ENCODE peak calls at places on chromosomes 12 and 14, in seven cellular contexts. One of them, this sample, is unnamed.

GRCh38 chr12:106682594-106683234 is 91.8 kb upstream of the RIC8B start:
- DNase-seq in foreskin fibroblast: peak
- DNase-seq in epithelial cell of esophagus: peak
- DNase-seq in choroid plexus epithelial cell: peak
- DNase-seq in astrocyte: peak
- DNase-seq in heart left ventricle: no peak
- DNase-seq in left ventricle myocardium inferior: no peak
- DNase-seq in this sample: peak

GRCh38 chr14:79583738-79584405 is 627.4 kb downstream of the DIO2 start:
- DNase-seq in foreskin fibroblast: peak
- DNase-seq in astrocyte: peak
- DNase-seq in left ventricle myocardium inferior: no peak
- DNase-seq in choroid plexus epithelial cell: peak
- DNase-seq in epithelial cell of esophagus: peak
- DNase-seq in heart left ventricle: no peak
- DNase-seq in this sample: peak

GRCh38 chr12:121579981-121580868 is 598 bp downstream of the KDM2B start:
- DNase-seq in foreskin fibroblast: peak
- DNase-seq in left ventricle myocardium inferior: peak
- DNase-seq in choroid plexus epithelial cell: peak
- DNase-seq in astrocyte: no peak
- DNase-seq in epithelial cell of esophagus: peak
- DNase-seq in heart left ventricle: peak
- DNase-seq in this sample: peak

GRCh38 chr14:103549361-103550311 is 12.8 kb downstream of the BAG5 start:
- DNase-seq in foreskin fibroblast: no peak
- DNase-seq in epithelial cell of esophagus: no peak
- DNase-seq in astrocyte: no peak
- DNase-seq in heart left ventricle: peak
- DNase-seq in choroid plexus epithelial cell: no peak
- DNase-seq in left ventricle myocardium inferior: peak
- DNase-seq in this sample: no peak

GRCh38 chr12:124293286-124294003 is 1.4 kb upstream of the RFLNA start:
- DNase-seq in epithelial cell of esophagus: no peak
- DNase-seq in left ventricle myocardium inferior: no peak
- DNase-seq in heart left ventricle: no peak
- DNase-seq in foreskin fibroblast: no peak
- DNase-seq in choroid plexus epithelial cell: no peak
- DNase-seq in astrocyte: no peak
- DNase-seq in this sample: no peak

GRCh38 chr14:21541413-21542074 is 15.4 kb upstream of the SALL2 start:
- DNase-seq in epithelial cell of esophagus: no peak
- DNase-seq in foreskin fibroblast: no peak
- DNase-seq in left ventricle myocardium inferior: no peak
- DNase-seq in choroid plexus epithelial cell: no peak
- DNase-seq in heart left ventricle: no peak
- DNase-seq in astrocyte: no peak
- DNase-seq in this sample: no peak

GRCh38 chr12:110179291-110179690 is 55.1 kb downstream of the IFT81 start:
- DNase-seq in choroid plexus epithelial cell: peak
- DNase-seq in epithelial cell of esophagus: peak
- DNase-seq in astrocyte: peak
- DNase-seq in heart left ventricle: no peak
- DNase-seq in left ventricle myocardium inferior: no peak
- DNase-seq in foreskin fibroblast: peak
- DNase-seq in this sample: peak

GRCh38 chr12:113582521-113583218 is 111.0 kb upstream of the LHX5 start:
- DNase-seq in epithelial cell of esophagus: no peak
- DNase-seq in left ventricle myocardium inferior: no peak
- DNase-seq in foreskin fibroblast: no peak
- DNase-seq in heart left ventricle: no peak
- DNase-seq in astrocyte: no peak
- DNase-seq in choroid plexus epithelial cell: no peak
- DNase-seq in this sample: no peak

GRCh38 chr12:81300454-81300853 is 222.6 kb downstream of the ACSS3 start:
- DNase-seq in left ventricle myocardium inferior: no peak
- DNase-seq in foreskin fibroblast: no peak
- DNase-seq in choroid plexus epithelial cell: peak
- DNase-seq in heart left ventricle: no peak
- DNase-seq in epithelial cell of esophagus: peak
- DNase-seq in astrocyte: peak
- DNase-seq in this sample: peak

GRCh38 chr14:20413785-20414117 is 450 bp upstream of the TEP1 start:
- DNase-seq in foreskin fibroblast: no peak
- DNase-seq in epithelial cell of esophagus: no peak
- DNase-seq in heart left ventricle: peak
- DNase-seq in choroid plexus epithelial cell: peak
- DNase-seq in astrocyte: no peak
- DNase-seq in left ventricle myocardium inferior: no peak
- DNase-seq in this sample: no peak

GRCh38 chr14:97219356-97220017 is 422.3 kb downstream of the VRK1 start:
- DNase-seq in astrocyte: no peak
- DNase-seq in left ventricle myocardium inferior: no peak
- DNase-seq in epithelial cell of esophagus: no peak
- DNase-seq in heart left ventricle: no peak
- DNase-seq in foreskin fibroblast: no peak
- DNase-seq in choroid plexus epithelial cell: no peak
- DNase-seq in this sample: no peak

GRCh38 chr14:38835874-38836273 is 267.2 kb downstream of the SEC23A start:
- DNase-seq in heart left ventricle: no peak
- DNase-seq in left ventricle myocardium inferior: no peak
- DNase-seq in choroid plexus epithelial cell: no peak
- DNase-seq in foreskin fibroblast: no peak
- DNase-seq in astrocyte: no peak
- DNase-seq in epithelial cell of esophagus: no peak
- DNase-seq in this sample: no peak

GRCh38 chr12:6277982-6278438 is 32.5 kb upstream of the PLEKHG6 start:
- DNase-seq in foreskin fibroblast: no peak
- DNase-seq in choroid plexus epithelial cell: no peak
- DNase-seq in left ventricle myocardium inferior: peak
- DNase-seq in astrocyte: no peak
- DNase-seq in epithelial cell of esophagus: peak
- DNase-seq in heart left ventricle: no peak
- DNase-seq in this sample: no peak

GRCh38 chr14:25132734-25133422 is 82.9 kb upstream of the STXBP6 start:
- DNase-seq in foreskin fibroblast: peak
- DNase-seq in heart left ventricle: peak
- DNase-seq in astrocyte: peak
- DNase-seq in epithelial cell of esophagus: peak
- DNase-seq in left ventricle myocardium inferior: peak
- DNase-seq in choroid plexus epithelial cell: peak
- DNase-seq in this sample: peak

GRCh38 chr14:86057018-86057667 is 527.2 kb downstream of the FLRT2 start:
- DNase-seq in heart left ventricle: no peak
- DNase-seq in astrocyte: no peak
- DNase-seq in epithelial cell of esophagus: peak
- DNase-seq in left ventricle myocardium inferior: no peak
- DNase-seq in choroid plexus epithelial cell: peak
- DNase-seq in foreskin fibroblast: peak
- DNase-seq in this sample: peak

GRCh38 chr12:131620946-131621681 is 89.8 kb upstream of the SFSWAP start:
- DNase-seq in epithelial cell of esophagus: no peak
- DNase-seq in choroid plexus epithelial cell: no peak
- DNase-seq in foreskin fibroblast: no peak
- DNase-seq in heart left ventricle: no peak
- DNase-seq in astrocyte: no peak
- DNase-seq in left ventricle myocardium inferior: no peak
- DNase-seq in this sample: no peak

GRCh38 chr14:65070710-65071033 is 31.6 kb downstream of the MAX start:
- DNase-seq in epithelial cell of esophagus: no peak
- DNase-seq in heart left ventricle: no peak
- DNase-seq in choroid plexus epithelial cell: no peak
- DNase-seq in left ventricle myocardium inferior: no peak
- DNase-seq in foreskin fibroblast: no peak
- DNase-seq in astrocyte: no peak
- DNase-seq in this sample: no peak

GRCh38 chr14:58488550-58488949 is 61.0 kb downstream of the KIAA0586 start:
- DNase-seq in foreskin fibroblast: peak
- DNase-seq in astrocyte: peak
- DNase-seq in heart left ventricle: no peak
- DNase-seq in epithelial cell of esophagus: peak
- DNase-seq in left ventricle myocardium inferior: no peak
- DNase-seq in choroid plexus epithelial cell: peak
- DNase-seq in this sample: peak

GRCh38 chr12:5329118-5329517 is 102.8 kb upstream of the NTF3 start:
- DNase-seq in foreskin fibroblast: no peak
- DNase-seq in epithelial cell of esophagus: no peak
- DNase-seq in choroid plexus epithelial cell: no peak
- DNase-seq in astrocyte: no peak
- DNase-seq in heart left ventricle: no peak
- DNase-seq in left ventricle myocardium inferior: no peak
- DNase-seq in this sample: no peak

DNA sequence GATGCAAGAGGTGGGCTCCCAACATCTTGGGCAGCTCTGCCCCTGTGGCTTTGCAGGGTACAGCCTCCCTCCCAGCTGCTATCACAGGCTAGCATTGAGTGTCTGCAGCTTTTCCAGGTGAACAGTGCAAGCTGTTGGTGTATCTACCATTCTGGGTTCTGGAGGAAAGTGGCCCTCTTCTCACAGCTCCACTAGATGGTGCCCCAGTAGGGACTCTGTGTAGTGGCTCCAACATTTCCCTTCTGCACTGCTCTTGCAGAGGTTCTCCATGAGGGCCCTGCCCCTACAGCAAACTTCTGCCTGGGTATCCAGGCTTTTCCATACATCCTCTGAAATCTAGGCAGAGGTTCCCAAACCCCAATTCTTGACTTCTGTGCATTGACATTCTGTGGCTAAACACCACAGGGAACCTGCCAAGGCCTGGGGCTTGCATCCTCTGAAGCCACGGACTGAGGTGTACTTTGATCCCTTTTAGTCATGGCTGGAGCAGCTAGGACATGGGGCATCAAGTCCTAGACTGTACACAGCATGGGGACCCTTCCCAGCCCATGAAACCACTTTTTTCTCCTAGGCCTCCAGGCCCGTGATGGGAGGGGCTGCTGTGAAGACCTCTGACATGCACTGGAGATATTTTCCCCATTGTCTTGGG is 24.0 kb upstream of the SLC38A1 start:
- DNase-seq in choroid plexus epithelial cell: peak
- DNase-seq in foreskin fibroblast: peak
- DNase-seq in epithelial cell of esophagus: peak
- DNase-seq in astrocyte: no peak
- DNase-seq in left ventricle myocardium inferior: no peak
- DNase-seq in heart left ventricle: no peak
- DNase-seq in this sample: peak
- TF ChIP-seq CTCF in choroid plexus epithelial cell: peak
- TF ChIP-seq CTCF in foreskin fibroblast: peak
- TF ChIP-seq CTCF in epithelial cell of esophagus: no peak
- TF ChIP-seq CTCF in astrocyte: no peak
- TF ChIP-seq CTCF in left ventricle myocardium inferior: peak
- TF ChIP-seq CTCF in heart left ventricle: peak
- TF ChIP-seq CTCF in this sample: peak

GRCh38 chr14:56280843-56281242 is 162.6 kb downstream of the PELI2 start:
- DNase-seq in heart left ventricle: no peak
- DNase-seq in left ventricle myocardium inferior: no peak
- DNase-seq in choroid plexus epithelial cell: no peak
- DNase-seq in epithelial cell of esophagus: no peak
- DNase-seq in astrocyte: no peak
- DNase-seq in foreskin fibroblast: no peak
- DNase-seq in this sample: no peak

GRCh38 chr14:56284641-56285040 is 166.4 kb downstream of the PELI2 start:
- DNase-seq in heart left ventricle: no peak
- DNase-seq in left ventricle myocardium inferior: no peak
- DNase-seq in foreskin fibroblast: no peak
- DNase-seq in astrocyte: no peak
- DNase-seq in epithelial cell of esophagus: no peak
- DNase-seq in choroid plexus epithelial cell: peak
- DNase-seq in this sample: no peak

GRCh38 chr14:56278383-56278782 is 160.2 kb downstream of the PELI2 start:
- DNase-seq in epithelial cell of esophagus: no peak
- DNase-seq in foreskin fibroblast: no peak
- DNase-seq in choroid plexus epithelial cell: no peak
- DNase-seq in astrocyte: no peak
- DNase-seq in heart left ventricle: no peak
- DNase-seq in left ventricle myocardium inferior: no peak
- DNase-seq in this sample: no peak

GRCh38 chr14:56282179-56282578 is 164.0 kb downstream of the PELI2 start:
- DNase-seq in heart left ventricle: no peak
- DNase-seq in epithelial cell of esophagus: no peak
- DNase-seq in astrocyte: no peak
- DNase-seq in choroid plexus epithelial cell: no peak
- DNase-seq in foreskin fibroblast: no peak
- DNase-seq in left ventricle myocardium inferior: no peak
- DNase-seq in this sample: no peak
- H3K4me3 ChIP-seq in heart left ventricle: no peak
- H3K4me3 ChIP-seq in epithelial cell of esophagus: no peak
- H3K4me3 ChIP-seq in astrocyte: no peak
- H3K4me3 ChIP-seq in choroid plexus epithelial cell: no peak
- H3K4me3 ChIP-seq in foreskin fibroblast: no peak
- H3K4me3 ChIP-seq in left ventricle myocardium inferior: no peak
- H3K4me3 ChIP-seq in this sample: no peak

GRCh38 chr12:7716391-7716790 is 5.2 kb downstream of the DPPA3 start:
- DNase-seq in epithelial cell of esophagus: peak
- DNase-seq in astrocyte: no peak
- DNase-seq in foreskin fibroblast: peak
- DNase-seq in choroid plexus epithelial cell: no peak
- DNase-seq in left ventricle myocardium inferior: no peak
- DNase-seq in heart left ventricle: no peak
- DNase-seq in this sample: no peak
- TF ChIP-seq CTCF in epithelial cell of esophagus: no peak
- TF ChIP-seq CTCF in astrocyte: no peak
- TF ChIP-seq CTCF in foreskin fibroblast: no peak
- TF ChIP-seq CTCF in choroid plexus epithelial cell: no peak
- TF ChIP-seq CTCF in left ventricle myocardium inferior: peak
- TF ChIP-seq CTCF in heart left ventricle: no peak
- TF ChIP-seq CTCF in this sample: no peak

DNA sequence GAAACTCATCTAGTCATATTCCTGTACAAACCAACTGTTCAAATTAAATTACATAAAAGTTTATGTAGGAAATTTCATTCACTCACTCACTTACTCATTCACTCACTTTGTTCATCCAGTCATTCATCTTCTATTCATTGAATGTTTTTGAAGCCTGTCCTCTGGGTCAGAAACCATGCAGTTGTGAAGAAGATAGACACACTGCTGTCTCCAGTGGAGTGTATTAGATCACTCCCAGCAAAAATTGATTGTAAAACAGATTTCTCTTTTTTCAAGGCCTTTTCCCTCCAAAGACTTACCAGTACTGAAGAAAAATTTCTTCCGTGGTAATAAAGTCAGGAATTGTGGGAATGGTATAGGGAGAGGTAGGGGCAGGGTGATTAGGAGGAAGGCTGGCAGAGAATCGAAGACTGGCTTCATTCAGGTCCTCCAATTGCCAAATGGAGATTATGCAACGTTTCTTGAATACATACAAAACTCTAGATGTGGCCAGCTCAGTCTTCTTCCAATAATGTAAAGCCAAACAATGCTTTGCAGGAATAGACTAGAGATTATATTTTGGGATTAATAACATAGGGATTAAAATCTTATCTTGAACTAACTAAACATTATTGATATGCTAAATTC is 9.1 kb downstream of the LRRK2 start:
- DNase-seq in choroid plexus epithelial cell: no peak
- DNase-seq in heart left ventricle: no peak
- DNase-seq in foreskin fibroblast: no peak
- DNase-seq in epithelial cell of esophagus: no peak
- DNase-seq in astrocyte: no peak
- DNase-seq in left ventricle myocardium inferior: no peak
- DNase-seq in this sample: no peak
- H3K4me3 ChIP-seq in choroid plexus epithelial cell: no peak
- H3K4me3 ChIP-seq in heart left ventricle: no peak
- H3K4me3 ChIP-seq in foreskin fibroblast: no peak
- H3K4me3 ChIP-seq in epithelial cell of esophagus: no peak
- H3K4me3 ChIP-seq in astrocyte: no peak
- H3K4me3 ChIP-seq in left ventricle myocardium inferior: no peak
- H3K4me3 ChIP-seq in this sample: no peak

This sample was measured in fibroblast of pulmonary artery.